ENCODE peak calls at places on chromosomes 16 and 17, in six cellular contexts. I is naive thymus-derived CD4-positive, alpha-beta T cell; F is small intestine; O is gastrocnemius medialis; V is OCI-LY7; U is GM23338. N is an unnamed sample.
A peak's percentile ranks its signal among the peaks of the same experiment; 100 is the strongest.

GRCh38 chr17:41360291-41360995 is 9.2 kb downstream of the KRT33B start:
- DNase-seq in F (no peak), I (no peak), V (no peak), O (no peak), U (no peak), N (no peak)

GRCh38 chr16:69087161-69087581 is 18.3 kb upstream of the HAS3 start:
- DNase-seq in I (no peak), F (no peak), V (no peak), U (no peak), O (no peak), N (no peak)

GRCh38 chr17:78977992-78978973 is 1.4 kb downstream of the LGALS3BP start:
- DNase-seq in F (peak; percentile 53), O (peak; percentile 54), U (no peak), I (no peak), V (no peak), N (no peak)

GRCh38 chr16:12781777-12782176 is 21.9 kb downstream of the CPPED1 start:
- DNase-seq in V (no peak), F (no peak), O (no peak), I (no peak), U (no peak), N (no peak)

GRCh38 chr16:58331024-58331707 is 36.3 kb upstream of the PRSS54 start:
- DNase-seq in V (peak; percentile 60), O (no peak), F (no peak), U (peak; percentile 89), I (no peak), N (no peak)

GRCh38 chr17:39000021-39000601 is 32.9 kb upstream of the FBXO47 start:
- DNase-seq in V (no peak), O (no peak), F (no peak), U (no peak), I (no peak), N (no peak)

GRCh38 chr16:78505544-78506371 is 406.3 kb downstream of the WWOX start:
- DNase-seq in U (peak; percentile 26), F (peak; percentile 17), I (no peak), V (no peak), O (peak; percentile 60), N (peak; percentile 35)

GRCh38 chr16:30972872-30973271 is 12.1 kb upstream of the HSD3B7 start:
- DNase-seq in U (peak; percentile 54), F (no peak), V (no peak), O (no peak), I (no peak), N (no peak)

GRCh38 chr16:2716948-2717347 is 3.1 kb downstream of the PRSS27 start:
- DNase-seq in V (no peak), U (peak; percentile 44), I (no peak), F (no peak), O (no peak), N (no peak)

GRCh38 chr17:73933164-73933766 is 270.2 kb upstream of the RPL38 start:
- DNase-seq in I (no peak), O (no peak), U (no peak), V (no peak), F (no peak), N (no peak)

GRCh38 chr17:74768069-74768762 is 7.9 kb downstream of the NAT9 start:
- DNase-seq in I (no peak), F (no peak), U (no peak), V (no peak), O (peak; percentile 81), N (no peak)

GRCh38 chr16:72787519-72788268 is 260.2 kb downstream of the ZFHX3 start:
- DNase-seq in I (peak; percentile 19), O (peak; percentile 68), F (peak; percentile 80), V (no peak), U (peak; percentile 72), N (peak; percentile 58)

GRCh38 chr16:4733211-4733742 is 794 bp downstream of the ANKS3 start:
- DNase-seq in U (no peak), V (no peak), I (no peak), F (no peak), O (no peak), N (no peak)

GRCh38 chr17:57755479-57756070 is 10.5 kb upstream of the CCDC182 start:
- DNase-seq in V (no peak), O (no peak), F (no peak), I (no peak), U (peak; percentile 35), N (no peak)

GRCh38 chr16:20740007-20740883 is 1.4 kb downstream of the THUMPD1 start:
- DNase-seq in O (no peak), V (peak; percentile 59), I (peak; percentile 8), U (peak; percentile 15), F (peak; percentile 12), N (no peak)

GRCh38 chr16:270381-271255 is 5.1 kb downstream of the RGS11 start:
- DNase-seq in O (no peak), V (no peak), I (no peak), F (no peak), U (no peak), N (no peak)

GRCh38 chr16:11386054-11386680 is 40.9 kb downstream of the RMI2 start:
- DNase-seq in V (no peak), I (no peak), U (no peak), O (no peak), F (no peak), N (no peak)

GRCh38 chr16:20352615-20353014 is at the start of gene UMOD:
- DNase-seq in V (no peak), O (no peak), F (no peak), I (no peak), U (no peak), N (no peak)

GRCh38 chr17:4738136-4739121 is 1.2 kb upstream of the ZMYND15 start:
- DNase-seq in I (peak; percentile 46), V (no peak), O (no peak), U (peak; percentile 48), F (peak; percentile 84), N (no peak)

GRCh38 chr17:27072885-27073284 is 221.0 kb upstream of the WSB1 start:
- DNase-seq in V (no peak), I (no peak), O (no peak), F (no peak), U (no peak), N (no peak)

DNA sequence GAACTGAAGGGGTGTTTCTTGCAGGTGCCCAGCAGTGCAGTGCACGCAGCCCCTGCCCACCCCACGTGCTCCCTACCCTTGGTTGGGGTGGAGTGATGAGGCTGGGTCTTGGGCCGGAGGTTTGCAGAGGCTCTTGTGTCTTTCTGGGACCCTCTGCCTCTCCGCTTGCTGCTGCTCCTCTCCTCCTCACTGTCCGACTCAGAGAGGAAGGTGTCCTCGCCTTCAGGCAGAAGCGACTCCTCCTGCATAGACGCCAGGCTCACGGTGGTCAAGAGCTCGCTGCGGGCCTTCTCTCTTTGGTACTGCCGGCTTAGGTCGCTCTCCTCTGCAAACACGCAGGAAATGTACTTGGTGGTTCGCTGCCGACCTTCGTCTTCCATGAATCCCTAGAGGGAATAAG is 42.9 kb downstream of the GTF3C1 start:
- DNase-seq in O (no peak), I (no peak), F (no peak), V (no peak), U (no peak), N (no peak)
- H3K36me3 ChIP-seq in O (peaks cover 7% of the 10 kb centered on the region), I (peaks cover 11% of the 10 kb centered on the region), F (peaks cover 51% of the 10 kb centered on the region), V (peaks cover 88% of the 10 kb centered on the region), U (peaks cover 62% of the 10 kb centered on the region), N (no peaks in the 10 kb centered on the region)

DNA sequence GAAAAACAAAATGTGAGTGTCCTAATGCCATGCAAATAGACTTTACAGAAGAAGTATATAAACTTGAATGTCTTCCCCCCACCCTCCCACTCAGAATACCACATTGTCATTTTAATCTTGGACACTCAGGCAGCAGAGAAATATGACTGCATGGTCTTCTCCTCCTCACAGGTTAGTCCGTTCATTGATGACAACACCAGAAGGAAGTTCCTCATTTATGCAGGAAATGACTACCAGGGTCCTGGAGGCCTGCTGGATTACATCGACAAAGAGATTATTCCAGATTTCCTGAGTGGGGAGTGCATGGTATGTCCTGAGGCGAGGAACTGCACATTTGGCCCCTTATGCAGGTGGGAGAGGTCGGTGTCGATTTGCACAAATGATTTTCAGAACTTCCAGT is 65.8 kb downstream of the SEC14L1 start:
- DNase-seq in U (no peak), F (no peak), V (no peak), O (no peak), I (no peak), N (no peak)
- H3K27ac ChIP-seq in U (peak overlapping the region; percentile 1), F (no peak overlapping the region), V (no peak overlapping the region), O (peak overlapping the region; percentile 86), I (no peak overlapping the region), N (no peak overlapping the region)

GRCh38 chr17:60047046-60047445 is 31.7 kb downstream of the HEATR6 start:
- DNase-seq in U (no peak), V (no peak), O (no peak), F (no peak), I (no peak), N (no peak)
- H3K36me3 ChIP-seq in U (peaks cover 39% of the 10 kb centered on the region), V (peaks cover 12% of the 10 kb centered on the region), O (peaks cover 8% of the 10 kb centered on the region), F (peaks cover 32% of the 10 kb centered on the region), I (peaks cover 11% of the 10 kb centered on the region), N (peaks cover 99% of the 10 kb centered on the region)

GRCh38 chr17:37741334-37742113 is 3.3 kb downstream of the HNF1B start:
- DNase-seq in U (no peak), O (no peak), V (no peak), F (no peak), I (no peak), N (no peak)
- H3K27ac ChIP-seq in U (no peak overlapping the region), O (no peak overlapping the region), V (no peak overlapping the region), F (peak overlapping the region; percentile 90), I (no peak overlapping the region), N (no peak overlapping the region)

GRCh38 chr16:87331241-87331801 is 14.1 kb upstream of the C16orf95 start:
- DNase-seq in U (no peak), F (no peak), O (no peak), I (no peak), V (no peak), N (no peak)

GRCh38 chr16:87332150-87332549 is 15.0 kb upstream of the C16orf95 start:
- DNase-seq in I (no peak), U (no peak), V (no peak), F (no peak), O (no peak), N (no peak)

GRCh38 chr16:87334611-87335305 is 17.6 kb upstream of the C16orf95 start:
- DNase-seq in I (no peak), F (no peak), V (no peak), O (no peak), U (no peak), N (no peak)

GRCh38 chr16:87333581-87334331 is 16.6 kb upstream of the C16orf95 start:
- DNase-seq in F (no peak), U (no peak), O (no peak), I (no peak), V (no peak), N (no peak)

DNA sequence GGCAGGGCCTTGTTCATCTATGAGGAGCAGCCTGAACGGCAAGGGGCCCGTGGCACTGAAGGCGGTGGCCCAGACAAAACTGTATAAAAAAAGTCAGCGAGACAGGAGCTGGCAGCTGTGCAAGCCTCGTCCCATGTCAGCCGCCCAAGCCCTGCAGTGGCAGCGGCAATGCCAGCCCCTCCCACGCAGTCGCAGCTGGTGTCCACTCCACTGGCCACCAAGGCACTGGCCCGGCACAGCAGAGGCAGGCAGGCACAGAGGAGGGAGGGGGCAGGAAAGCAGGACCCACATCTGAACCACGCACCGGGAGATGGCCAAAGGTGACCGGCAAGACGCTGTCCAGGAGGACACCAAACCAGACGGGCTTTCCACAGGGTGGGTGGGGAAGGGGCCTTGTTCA is 15.9 kb upstream of the C16orf95 start:
- DNase-seq in O (no peak), U (no peak), V (no peak), F (no peak), I (no peak), N (no peak)
- H3K36me3 ChIP-seq in O (no peaks in the 10 kb centered on the region), U (no peaks in the 10 kb centered on the region), V (peaks cover 39% of the 10 kb centered on the region), F (peaks cover 27% of the 10 kb centered on the region), I (no peaks in the 10 kb centered on the region), N (peaks cover 95% of the 10 kb centered on the region)

GRCh38 chr17:50594931-50595330 is 34.4 kb downstream of the CACNA1G start:
- DNase-seq in O (no peak), U (no peak), F (no peak), I (no peak), V (no peak), N (no peak)
- H3K27ac ChIP-seq in O (no peak overlapping the region), U (no peak overlapping the region), F (no peak overlapping the region), I (no peak overlapping the region), V (no peak overlapping the region), N (no peak overlapping the region)

N was measured in tibial nerve.